ENCODE peak calls at places on chromosomes 4 and X, in eight cellular contexts. J is WERI-Rb-1; E is CD8-positive, alpha-beta T cell; T is GM23338; U is SK-N-SH; H is H9; W is Karpas-422; K is ascending aorta. B is an unnamed sample.

GRCh38 chrX:115642304-115642703 is 81.3 kb downstream of the PLS3 start:
- DNase-seq in E (no peak), U (no peak), K (no peak), W (no peak), H (peak), T (peak), J (no peak), B (no peak)

GRCh38 chr4:42673084-42673429 is 16.2 kb upstream of the ATP8A1 start:
- DNase-seq in E (peak), T (no peak), W (no peak), U (no peak), J (no peak), H (no peak), K (no peak), B (peak)

GRCh38 chr4:160143574-160143973 is 1040.7 kb downstream of the RAPGEF2 start:
- DNase-seq in K (no peak), H (no peak), J (no peak), E (no peak), U (no peak), W (no peak), T (no peak), B (no peak)

GRCh38 chr4:116361782-116362181 is 723.6 kb downstream of the TRAM1L1 start:
- DNase-seq in U (no peak), T (no peak), J (no peak), K (no peak), E (no peak), W (no peak), H (no peak), B (no peak)

GRCh38 chr4:170758988-170759387 is 669.2 kb upstream of the AADAT start:
- DNase-seq in T (no peak), W (no peak), H (no peak), U (no peak), J (no peak), K (no peak), E (no peak), B (no peak)

GRCh38 chr4:51906167-51906647 is 63.3 kb downstream of the DCUN1D4 start:
- DNase-seq in T (no peak), E (no peak), U (no peak), K (no peak), J (no peak), H (no peak), W (peak), B (no peak)

GRCh38 chr4:162497564-162498167 is 333.9 kb upstream of the FSTL5 start:
- DNase-seq in T (peak), W (peak), U (peak), J (no peak), E (no peak), H (no peak), K (no peak), B (peak)

GRCh38 chrX:14673764-14674163 is 144.4 kb downstream of the GLRA2 start:
- DNase-seq in J (no peak), U (no peak), K (no peak), E (no peak), T (no peak), W (peak), H (no peak), B (peak)

GRCh38 chr4:188297873-188298272 is 158.6 kb downstream of the TRIML1 start:
- DNase-seq in E (no peak), W (no peak), T (no peak), H (no peak), J (no peak), K (no peak), U (no peak), B (no peak)

GRCh38 chr4:141654098-141654497 is 17.7 kb downstream of the IL15 start:
- DNase-seq in T (peak), K (no peak), W (no peak), H (peak), U (no peak), J (peak), E (no peak), B (peak)

GRCh38 chrX:121030083-121030482 is 17.3 kb upstream of the GLUD2 start:
- DNase-seq in K (no peak), W (no peak), T (no peak), U (no peak), H (no peak), E (no peak), J (no peak), B (no peak)

GRCh38 chr4:3352918-3353594 is 60.2 kb downstream of the RGS12 start:
- DNase-seq in E (peak), H (no peak), W (no peak), U (no peak), J (no peak), T (no peak), K (no peak), B (no peak)

GRCh38 chr4:125198916-125199315 is 115.8 kb upstream of the FAT4 start:
- DNase-seq in U (no peak), H (no peak), K (no peak), E (no peak), W (no peak), J (no peak), T (no peak), B (no peak)

GRCh38 chr4:76363556-76364290 is 57.2 kb downstream of the STBD1 start:
- DNase-seq in T (no peak), E (no peak), W (no peak), U (no peak), K (no peak), J (no peak), H (no peak), B (no peak)

GRCh38 chrX:108123591-108124366 is 32.2 kb downstream of the ATG4A start:
- DNase-seq in H (no peak), J (no peak), E (no peak), U (no peak), W (no peak), T (no peak), K (no peak), B (no peak)

GRCh38 chr4:76665139-76665538 is 230.1 kb downstream of the SHROOM3 start:
- DNase-seq in J (no peak), E (no peak), K (no peak), T (no peak), U (no peak), W (no peak), H (no peak), B (no peak)

GRCh38 chr4:67779631-67780030 is 25.4 kb upstream of the GNRHR start:
- DNase-seq in K (no peak), E (no peak), U (no peak), H (no peak), T (no peak), J (no peak), W (no peak), B (no peak)

GRCh38 chrX:104288961-104289360 is 34.2 kb upstream of the ESX1 start:
- DNase-seq in J (no peak), W (no peak), H (no peak), T (no peak), U (no peak), K (no peak), E (no peak), B (no peak)

GRCh38 chr4:2812985-2813384 is 20.1 kb downstream of the SH3BP2 start:
- DNase-seq in T (no peak), K (no peak), H (no peak), E (no peak), J (no peak), W (no peak), U (no peak), B (no peak)

GRCh38 chr4:145511913-145512522 is 30.4 kb downstream of the SMAD1 start:
- DNase-seq in U (no peak), H (no peak), K (no peak), W (no peak), T (no peak), E (no peak), J (no peak), B (no peak)

GRCh38 chrX:39261446-39262147 is 460.3 kb downstream of the MID1IP1 start:
- DNase-seq in T (peak), K (no peak), U (peak), W (peak), E (no peak), J (peak), H (no peak), B (no peak)

GRCh38 chr4:72743078-72743477 is 174.1 kb upstream of the ADAMTS3 start:
- DNase-seq in W (no peak), U (no peak), K (no peak), H (no peak), J (no peak), T (no peak), E (no peak), B (no peak)

GRCh38 chrX:111511477-111511876 is at the start of gene SERTM2:
- DNase-seq in H (peak), U (peak), E (no peak), J (peak), W (peak), T (peak), K (no peak), B (no peak)

GRCh38 chr4:76108467-76109181 is 34.1 kb downstream of the ART3 start:
- DNase-seq in T (peak), K (no peak), W (peak), H (no peak), J (no peak), U (peak), E (no peak), B (no peak)

GRCh38 chr4:100076753-100077152 is 113.5 kb downstream of the DDIT4L start:
- DNase-seq in J (no peak), K (no peak), T (no peak), U (no peak), E (no peak), W (no peak), H (no peak), B (no peak)

GRCh38 chr4:129822708-129823504 is 727.0 kb downstream of the C4orf33 start:
- DNase-seq in T (no peak), U (no peak), W (no peak), J (peak), E (no peak), H (no peak), K (no peak), B (no peak)

GRCh38 chr4:173934201-173934600 is 349.3 kb downstream of the FBXO8 start:
- DNase-seq in U (no peak), W (no peak), T (no peak), K (no peak), E (no peak), H (no peak), J (no peak), B (no peak)

GRCh38 chr4:14827111-14827510 is 175.2 kb upstream of the CPEB2 start:
- DNase-seq in U (peak), H (no peak), T (no peak), K (no peak), E (no peak), J (no peak), W (no peak), B (no peak)

GRCh38 chr4:24382381-24382780 is 202.0 kb downstream of the DHX15 start:
- DNase-seq in E (no peak), U (no peak), W (no peak), H (no peak), K (no peak), T (no peak), J (no peak), B (no peak)

GRCh38 chrX:17655232-17656034 is 81.9 kb upstream of the SCML1 start:
- DNase-seq in E (no peak), H (peak), U (peak), J (peak), W (no peak), K (no peak), T (peak), B (peak)

GRCh38 chrX:148755111-148755510 is 254.7 kb downstream of the AFF2 start:
- DNase-seq in H (no peak), U (no peak), W (no peak), K (no peak), T (no peak), J (no peak), E (no peak), B (no peak)

GRCh38 chrX:132622130-132622529 is 133.3 kb upstream of the MBNL3 start:
- DNase-seq in H (no peak), U (no peak), E (peak), T (no peak), K (no peak), W (no peak), J (no peak), B (no peak)

GRCh38 chr4:121829511-121829910 is 5.8 kb upstream of the CCNA2 start:
- DNase-seq in K (no peak), E (no peak), U (no peak), J (no peak), W (no peak), H (no peak), T (no peak), B (no peak)

GRCh38 chrX:154600962-154601374 is 16.0 kb downstream of the CTAG1A start:
- DNase-seq in J (peak), W (peak), K (no peak), U (no peak), E (no peak), H (no peak), T (no peak), B (no peak)

GRCh38 chrX:70433848-70434351 is 10.7 kb upstream of the DLG3 start:
- DNase-seq in H (peak), E (peak), T (peak), U (peak), K (peak), W (peak), J (peak), B (peak)

GRCh38 chrX:70432936-70433847 is 10.1 kb downstream of the GDPD2 start:
- DNase-seq in W (no peak), J (no peak), K (no peak), T (no peak), E (no peak), U (no peak), H (no peak), B (no peak)

GRCh38 chrX:70436380-70436779 is 8.3 kb upstream of the DLG3 start:
- DNase-seq in W (peak), H (peak), K (no peak), E (no peak), J (peak), T (peak), U (peak), B (no peak)

GRCh38 chrX:70434352-70434866 is 10.2 kb upstream of the DLG3 start:
- DNase-seq in U (peak), T (peak), W (peak), J (peak), K (peak), E (peak), H (peak), B (peak)

DNA sequence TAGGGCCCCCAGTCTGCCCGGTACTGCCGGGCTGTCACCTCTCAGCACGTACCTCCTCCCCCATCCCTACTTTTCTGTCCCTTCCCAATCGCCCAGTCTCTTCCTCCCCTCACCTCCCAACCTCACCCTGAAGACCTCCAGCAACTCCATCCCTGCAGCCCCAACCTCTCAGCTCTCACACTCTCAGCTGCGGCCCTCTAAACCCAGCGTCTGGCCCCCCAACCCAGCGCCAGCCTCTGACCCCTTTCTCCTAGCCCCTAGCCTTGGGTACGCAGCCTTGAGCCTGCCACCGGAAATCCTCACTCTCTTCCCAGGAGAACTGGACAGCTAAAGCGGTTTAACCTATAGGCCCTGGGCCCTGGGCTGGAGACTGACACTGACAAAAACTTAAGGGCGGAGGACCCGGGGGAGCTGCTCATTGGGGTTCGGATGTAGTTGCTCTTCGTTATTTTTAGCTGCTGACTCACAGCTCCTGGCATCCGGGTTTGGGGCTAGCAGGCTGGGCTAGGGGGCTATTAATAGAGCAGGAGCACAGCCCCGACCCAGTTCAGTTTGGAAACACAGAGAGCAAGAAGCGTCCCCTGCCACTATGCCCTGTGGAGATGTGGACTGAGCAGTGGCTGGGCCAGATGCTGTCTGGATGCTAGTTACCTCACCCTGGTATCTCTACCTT is 9.6 kb upstream of the DLG3 start:
- DNase-seq in U (no peak), K (no peak), H (no peak), T (peak), E (no peak), J (no peak), W (no peak), B (no peak)
- H3K27ac ChIP-seq in U (peak), K (peak), H (no peak), T (no peak), E (no peak), J (no peak), W (no peak), B (no peak)

GRCh38 chr4:183988874-183989273 is 83.8 kb downstream of the STOX2 start:
- DNase-seq in H (no peak), W (no peak), U (no peak), J (no peak), T (no peak), K (no peak), E (no peak), B (no peak)
- H3K27ac ChIP-seq in H (no peak), W (no peak), U (no peak), J (no peak), T (no peak), K (peak), E (no peak), B (no peak)

GRCh38 chr4:866068-866760 is 40.3 kb upstream of the CPLX1 start:
- DNase-seq in J (no peak), H (no peak), W (no peak), K (no peak), T (no peak), E (no peak), U (no peak), B (no peak)

GRCh38 chr4:867526-868250 is 41.8 kb upstream of the CPLX1 start:
- DNase-seq in K (no peak), J (no peak), U (no peak), H (no peak), E (no peak), W (no peak), T (no peak), B (no peak)

GRCh38 chr4:865572-865971 is 39.6 kb upstream of the CPLX1 start:
- DNase-seq in J (no peak), H (no peak), K (no peak), U (no peak), T (no peak), W (no peak), E (no peak), B (no peak)

GRCh38 chr4:868421-868820 is 42.5 kb upstream of the CPLX1 start:
- DNase-seq in H (no peak), T (no peak), W (no peak), K (no peak), U (no peak), E (no peak), J (no peak), B (no peak)

GRCh38 chr4:866761-867390 is 40.9 kb upstream of the CPLX1 start:
- DNase-seq in H (no peak), T (no peak), U (no peak), K (no peak), J (no peak), W (no peak), E (no peak), B (no peak)
- H3K27ac ChIP-seq in H (no peak), T (no peak), U (no peak), K (no peak), J (no peak), W (no peak), E (no peak), B (no peak)

GRCh38 chr4:37993806-37994205 is 33.6 kb downstream of the PTTG2 start:
- DNase-seq in J (no peak), H (no peak), T (peak), W (no peak), U (no peak), E (no peak), K (no peak), B (peak)
- H3K27ac ChIP-seq in J (no peak), H (no peak), T (no peak), W (no peak), U (no peak), E (no peak), K (peak), B (peak)

DNA sequence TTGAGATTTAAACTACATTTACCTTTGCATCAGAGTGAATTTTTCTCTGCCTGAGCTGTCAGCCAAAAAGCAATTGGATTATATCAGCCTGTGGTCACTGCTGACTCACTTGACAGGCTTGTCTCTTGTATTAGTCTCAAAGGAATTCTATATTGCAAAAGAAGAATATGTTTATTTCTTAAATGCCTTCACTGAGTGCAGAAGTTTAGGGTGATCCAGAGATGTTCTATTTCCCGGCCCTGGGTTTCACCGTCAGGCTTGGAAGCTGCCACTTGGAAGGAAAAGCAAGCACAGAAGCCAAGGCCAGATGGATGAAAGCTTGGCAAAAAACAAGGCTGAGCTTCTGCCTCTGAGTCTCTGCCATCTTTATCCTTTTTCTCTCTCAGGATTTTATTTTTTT is 80.9 kb downstream of the FAM114A1 start:
- DNase-seq in T (no peak), K (no peak), J (no peak), H (no peak), U (no peak), W (no peak), E (no peak), B (no peak)
- H3K27ac ChIP-seq in T (no peak), K (no peak), J (no peak), H (no peak), U (peak), W (no peak), E (peak), B (no peak)

GRCh38 chr4:7067147-7067522 is 729 bp downstream of the GRPEL1 start:
- DNase-seq in K (no peak), H (no peak), W (peak), T (no peak), J (no peak), E (peak), U (no peak), B (peak)

GRCh38 chr4:7068883-7069282 is 1.0 kb upstream of the GRPEL1 start:
- DNase-seq in W (peak), E (no peak), J (peak), U (peak), K (no peak), T (peak), H (peak), B (no peak)

GRCh38 chr4:7066493-7066892 is 1.4 kb downstream of the GRPEL1 start:
- DNase-seq in J (peak), W (no peak), H (no peak), K (no peak), E (no peak), U (no peak), T (no peak), B (no peak)

GRCh38 chr4:7068279-7068842 is 497 bp upstream of the GRPEL1 start:
- DNase-seq in E (no peak), K (no peak), U (no peak), W (no peak), H (no peak), T (no peak), J (no peak), B (no peak)

DNA sequence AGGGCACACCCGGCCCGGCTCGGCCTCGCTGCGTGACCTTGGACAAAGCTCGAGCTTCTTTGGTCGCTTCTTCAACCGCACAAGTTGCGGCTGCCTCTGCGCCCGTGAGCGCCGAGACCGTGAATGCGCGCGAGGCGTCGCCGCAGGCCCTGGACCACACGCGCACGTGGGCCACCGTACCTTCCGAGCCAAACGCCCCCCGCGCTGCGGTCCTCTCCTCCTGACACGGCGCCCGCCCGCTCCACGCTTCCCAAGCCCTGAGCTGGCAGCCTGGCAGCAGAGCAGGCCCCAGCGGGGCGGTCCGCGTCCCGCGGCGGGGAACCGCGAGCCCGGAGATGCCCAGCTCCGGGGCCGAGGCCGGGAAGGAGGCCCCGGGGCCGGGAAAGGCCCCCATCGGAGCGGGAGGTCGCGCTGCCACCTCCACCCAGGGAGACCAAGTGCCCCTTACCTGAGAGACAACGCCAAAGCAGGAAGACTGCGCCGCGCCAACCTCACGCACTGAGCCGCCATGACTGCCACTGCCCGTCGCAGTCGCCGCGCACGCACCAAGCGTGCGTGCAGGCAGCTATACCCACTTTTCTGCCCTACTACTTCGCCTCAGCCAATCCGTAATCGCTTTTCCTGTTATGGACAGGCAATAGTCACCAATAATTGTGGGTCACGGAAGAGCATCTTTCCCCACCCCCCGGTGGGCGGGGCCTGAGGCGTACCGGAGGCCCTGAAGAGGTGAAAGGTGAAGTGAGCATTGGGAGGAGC is at the start of gene GRPEL1:
- DNase-seq in W (peak), J (peak), U (peak), T (peak), K (peak), E (peak), H (peak), B (peak)
- H3K27ac ChIP-seq in W (peak), J (peak), U (peak), T (no peak), K (peak), E (peak), H (no peak), B (peak)

GRCh38 chr4:177177446-177178160 is 132.1 kb upstream of the NEIL3 start:
- DNase-seq in J (no peak), E (no peak), T (no peak), U (no peak), H (no peak), W (no peak), K (no peak), B (no peak)
- H3K27ac ChIP-seq in J (no peak), E (no peak), T (no peak), U (no peak), H (no peak), W (no peak), K (peak), B (no peak)

GRCh38 chrX:134480061-134480460 is 20.1 kb downstream of the HPRT1 start:
- DNase-seq in J (no peak), K (no peak), U (no peak), E (no peak), T (no peak), H (no peak), W (no peak), B (no peak)
- H3K27ac ChIP-seq in J (no peak), K (no peak), U (no peak), E (no peak), T (no peak), H (no peak), W (no peak), B (no peak)